ENCODE peak calls at places on chromosomes 12 and 14, in five cellular contexts. U is sigmoid colon, F is stomach, R is prostate gland, Z is HCT116. B is an unnamed sample. For H3K4me1, the result is how much of the 10 kb centered on the place peaks cover.

GRCh38 chr14:91867316-91867988 is at the start of gene TC2N:
- DNase-seq in R (no peak), U (no peak), Z (no peak), F (no peak), B (no peak)

GRCh38 chr14:50360851-50361250 is 35.8 kb downstream of the CDKL1 start:
- DNase-seq in R (no peak), F (no peak), Z (no peak), U (no peak), B (no peak)

GRCh38 chr12:57530396-57531142 is 7.9 kb downstream of the MBD6 start:
- DNase-seq in R (no peak), U (no peak), Z (no peak), F (no peak), B (no peak)

GRCh38 chr14:54976316-54976715 is 50.6 kb downstream of the WDHD1 start:
- DNase-seq in F (no peak), U (no peak), Z (no peak), R (no peak), B (no peak)

GRCh38 chr14:53153702-53154112 is 584 bp upstream of the DDHD1 start:
- DNase-seq in Z (no peak), F (no peak), R (no peak), U (no peak), B (no peak)

GRCh38 chr14:26828741-26829140 is 230.9 kb upstream of the NOVA1 start:
- DNase-seq in U (no peak), F (no peak), R (no peak), Z (no peak), B (no peak)

GRCh38 chr14:70942342-70942706 is 35.1 kb downstream of the PCNX1 start:
- DNase-seq in U (no peak), Z (no peak), R (no peak), F (no peak), B (no peak)

GRCh38 chr12:46771268-46771837 is 54.4 kb downstream of the SLC38A4 start:
- DNase-seq in U (no peak), Z (no peak), R (no peak), F (no peak), B (no peak)

GRCh38 chr14:59591641-59592040 is 15.0 kb upstream of the CCDC175 start:
- DNase-seq in Z (no peak), U (no peak), R (no peak), F (no peak), B (no peak)

GRCh38 chr14:39218171-39218769 is 15.4 kb upstream of the MIA2 start:
- DNase-seq in U (no peak), R (no peak), F (no peak), Z (peak), B (no peak)

GRCh38 chr12:124681779-124682391 is 114.5 kb upstream of the NCOR2 start:
- DNase-seq in F (no peak), U (peak), Z (no peak), R (no peak), B (no peak)

GRCh38 chr12:48388430-48388829 is 37.7 kb upstream of the ZNF641 start:
- DNase-seq in F (no peak), U (no peak), R (no peak), Z (no peak), B (no peak)

GRCh38 chr14:33556382-33557121 is 394.3 kb downstream of the EGLN3 start:
- DNase-seq in U (no peak), Z (no peak), F (no peak), R (no peak), B (no peak)

GRCh38 chr14:90235179-90235976 is 21.0 kb upstream of the PSMC1 start:
- DNase-seq in R (peak), Z (peak), F (peak), U (no peak), B (no peak)

GRCh38 chr14:21454843-21455550 is 926 bp downstream of the CHD8 start:
- DNase-seq in Z (no peak), F (no peak), U (no peak), R (no peak), B (no peak)

GRCh38 chr14:104600141-104600643 is 4.4 kb downstream of the TMEM179 start:
- DNase-seq in F (no peak), Z (no peak), U (no peak), R (no peak), B (no peak)

GRCh38 chr12:53739285-53740129 is 12.3 kb upstream of the CALCOCO1 start:
- DNase-seq in U (no peak), R (no peak), Z (no peak), F (no peak), B (no peak)

GRCh38 chr12:25155031-25155576 is 39.9 kb downstream of the DNAI7 start:
- DNase-seq in U (no peak), R (no peak), Z (peak), F (no peak), B (no peak)

GRCh38 chr14:21044106-21044618 is 2.0 kb downstream of the RNASE7 start:
- DNase-seq in R (no peak), U (no peak), F (no peak), Z (no peak), B (no peak)

GRCh38 chr12:5904969-5905368 is 40.1 kb downstream of the ANO2 start:
- DNase-seq in F (no peak), R (no peak), Z (no peak), U (no peak), B (no peak)

GRCh38 chr12:121326996-121327674 is 25.1 kb downstream of the ANAPC5 start:
- DNase-seq in Z (no peak), R (no peak), F (no peak), U (no peak), B (no peak)

GRCh38 chr12:34404377-34405285 is 382.3 kb downstream of the ALG10 start:
- DNase-seq in U (peak), F (peak), Z (no peak), R (peak), B (peak)

GRCh38 chr14:27995688-27996087 is 770.9 kb upstream of the FOXG1 start:
- DNase-seq in Z (no peak), F (no peak), U (no peak), R (no peak), B (no peak)

GRCh38 chr12:18750087-18750486 is 12.2 kb downstream of the CAPZA3 start:
- DNase-seq in U (no peak), Z (no peak), R (no peak), F (no peak), B (no peak)

GRCh38 chr12:16972923-16973770 is 367.2 kb upstream of the LMO3 start:
- DNase-seq in Z (no peak), R (no peak), F (no peak), U (no peak), B (no peak)

GRCh38 chr12:42568952-42569916 is 20.3 kb downstream of the PRICKLE1 start:
- DNase-seq in Z (peak), F (no peak), R (no peak), U (no peak), B (no peak)

GRCh38 chr12:92571844-92572543 is 130.8 kb upstream of the PLEKHG7 start:
- DNase-seq in U (no peak), Z (no peak), F (no peak), R (no peak), B (no peak)

GRCh38 chr12:10722502-10722904 is 620 bp downstream of the YBX3 start:
- DNase-seq in F (peak), R (no peak), Z (no peak), U (peak), B (peak)

GRCh38 chr12:10719482-10719881 is 3.6 kb downstream of the YBX3 start:
- DNase-seq in F (no peak), Z (no peak), R (peak), U (no peak), B (no peak)

GRCh38 chr12:10720974-10721565 is 2.1 kb downstream of the YBX3 start:
- DNase-seq in R (no peak), F (no peak), U (no peak), Z (no peak), B (no peak)

GRCh38 chr12:10721654-10722501 is 1.2 kb downstream of the YBX3 start:
- DNase-seq in Z (peak), F (peak), R (peak), U (peak), B (peak)

DNA sequence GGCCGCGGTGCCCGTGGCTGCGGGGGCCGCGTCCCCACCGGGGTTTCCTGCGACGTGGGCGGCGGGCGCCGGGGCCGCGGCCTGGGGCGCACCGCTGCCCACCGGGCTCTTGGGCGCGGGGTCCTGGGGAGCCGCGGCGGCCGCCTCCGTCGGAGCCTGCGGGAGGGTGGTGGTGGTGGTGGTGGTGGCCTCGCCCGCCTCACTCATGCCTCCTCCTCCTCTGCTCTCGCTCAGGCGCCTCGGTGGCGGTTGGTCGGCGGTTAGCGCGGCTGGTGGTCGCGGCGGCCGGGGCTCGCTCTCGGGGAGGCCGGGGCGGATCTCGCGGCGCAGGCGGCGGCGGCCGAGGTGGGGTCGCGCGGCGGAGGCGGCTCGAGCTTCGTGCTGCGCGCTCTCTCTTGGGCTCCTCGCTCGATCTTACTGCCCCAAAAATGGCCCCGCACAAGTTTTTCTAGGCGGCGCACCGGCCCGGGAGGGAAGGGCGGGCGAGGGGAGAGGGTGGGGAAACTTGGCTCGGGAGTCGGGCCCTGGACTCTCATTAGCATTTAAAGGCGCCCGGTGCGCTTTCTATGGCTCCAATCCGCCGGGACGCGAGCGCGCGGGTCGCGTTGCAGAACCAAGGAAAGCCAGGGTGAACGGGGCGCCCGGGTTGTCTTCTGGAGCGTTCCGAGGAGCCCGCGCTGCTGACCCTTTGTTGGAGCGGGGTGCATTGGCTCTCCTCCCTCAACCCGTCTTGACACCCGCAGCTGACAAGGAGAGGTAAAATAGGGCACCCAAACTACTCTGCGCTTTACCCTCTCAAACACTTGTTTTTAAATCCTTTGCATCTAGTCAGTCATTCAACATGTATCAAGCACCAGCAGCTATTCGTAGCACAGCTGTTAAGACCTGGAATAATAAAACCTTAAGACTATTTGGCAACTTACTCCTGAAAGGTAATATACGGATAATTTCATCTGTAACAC is at the start of gene YBX3:
- DNase-seq in R (peak), Z (peak), U (peak), F (peak), B (peak)
- TF ChIP-seq POLR2A in R (no peak), Z (peak), U (peak), F (no peak), B (peak)

GRCh38 chr14:63478437-63478852 is 64.7 kb downstream of the PPP2R5E start:
- DNase-seq in F (no peak), Z (no peak), U (no peak), R (no peak), B (no peak)

GRCh38 chr14:63483315-63483714 is 59.9 kb downstream of the PPP2R5E start:
- DNase-seq in U (no peak), Z (no peak), F (no peak), R (no peak), B (no peak)

GRCh38 chr14:63475761-63476160 is 67.4 kb downstream of the PPP2R5E start:
- DNase-seq in R (no peak), F (no peak), U (no peak), Z (no peak), B (no peak)

GRCh38 chr14:63478024-63478423 is 65.2 kb downstream of the PPP2R5E start:
- DNase-seq in F (no peak), R (no peak), U (no peak), Z (no peak), B (no peak)

DNA sequence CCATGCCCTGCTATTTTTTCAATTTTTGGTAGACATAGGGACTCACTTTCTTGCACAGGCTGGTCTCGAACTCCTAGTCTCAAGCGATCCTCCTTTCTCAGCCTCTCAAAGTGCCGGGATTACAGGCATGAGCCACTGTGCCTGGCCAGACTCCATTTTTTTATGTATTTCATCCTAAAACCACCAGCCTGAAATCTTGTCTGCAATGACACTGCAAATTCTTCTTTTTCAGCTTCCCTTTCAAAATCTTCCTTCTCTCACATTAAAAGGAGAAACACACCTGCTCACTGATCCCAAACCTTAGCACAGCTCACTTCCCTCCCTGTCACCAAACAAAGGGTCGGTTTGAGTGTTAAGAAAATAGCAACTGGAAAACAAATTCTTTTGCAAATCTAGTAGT is 62.6 kb downstream of the PPP2R5E start:
- DNase-seq in F (no peak), R (no peak), Z (no peak), U (no peak), B (no peak)
- TF ChIP-seq POLR2AphosphoS5 in F (no peak), R (no peak), Z (no peak), U (no peak), B (no peak)

DNA sequence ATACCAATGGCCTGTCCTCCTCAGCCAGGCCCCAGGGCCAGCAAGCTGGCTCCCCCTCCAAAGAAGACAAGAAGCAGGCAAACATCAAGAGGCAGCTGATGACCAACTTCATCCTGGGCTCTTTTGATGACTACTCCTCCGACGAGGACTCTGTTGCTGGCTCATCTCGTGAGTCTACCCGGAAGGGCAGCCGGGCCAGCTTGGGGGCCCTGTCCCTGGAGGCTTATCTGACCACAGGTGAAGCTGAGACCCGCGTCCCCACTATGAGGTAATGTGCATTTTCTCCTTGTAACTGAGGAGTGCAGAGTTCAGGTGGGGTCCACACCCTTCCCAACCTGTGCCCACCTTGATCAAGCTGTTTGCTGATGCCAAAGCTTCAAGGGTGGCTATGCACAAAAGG is 23.4 kb downstream of the ACACB start:
- DNase-seq in U (peak), F (no peak), R (no peak), Z (no peak), B (no peak)
- H3K4me1 ChIP-seq in U (under half), F (under half), R (under half), Z (under half), B (under half)

GRCh38 chr12:6938353-6939186 is 5.0 kb upstream of the RNU7-1 start:
- DNase-seq in F (no peak), R (no peak), Z (no peak), U (no peak), B (no peak)
- TF ChIP-seq POLR2A in F (no peak), R (no peak), Z (no peak), U (no peak), B (no peak)

GRCh38 chr14:73747386-73748211 is 33.4 kb upstream of the PNMA1 start:
- DNase-seq in U (no peak), R (no peak), F (no peak), Z (no peak), B (no peak)

GRCh38 chr14:73748858-73749357 is 34.7 kb upstream of the PNMA1 start:
- DNase-seq in F (no peak), R (no peak), Z (no peak), U (no peak), B (no peak)

GRCh38 chr14:73745571-73746539 is 31.7 kb upstream of the PNMA1 start:
- DNase-seq in R (no peak), Z (no peak), U (peak), F (no peak), B (no peak)

GRCh38 chr14:73744874-73745529 is 30.8 kb upstream of the PNMA1 start:
- DNase-seq in F (peak), U (peak), R (peak), Z (peak), B (peak)

DNA sequence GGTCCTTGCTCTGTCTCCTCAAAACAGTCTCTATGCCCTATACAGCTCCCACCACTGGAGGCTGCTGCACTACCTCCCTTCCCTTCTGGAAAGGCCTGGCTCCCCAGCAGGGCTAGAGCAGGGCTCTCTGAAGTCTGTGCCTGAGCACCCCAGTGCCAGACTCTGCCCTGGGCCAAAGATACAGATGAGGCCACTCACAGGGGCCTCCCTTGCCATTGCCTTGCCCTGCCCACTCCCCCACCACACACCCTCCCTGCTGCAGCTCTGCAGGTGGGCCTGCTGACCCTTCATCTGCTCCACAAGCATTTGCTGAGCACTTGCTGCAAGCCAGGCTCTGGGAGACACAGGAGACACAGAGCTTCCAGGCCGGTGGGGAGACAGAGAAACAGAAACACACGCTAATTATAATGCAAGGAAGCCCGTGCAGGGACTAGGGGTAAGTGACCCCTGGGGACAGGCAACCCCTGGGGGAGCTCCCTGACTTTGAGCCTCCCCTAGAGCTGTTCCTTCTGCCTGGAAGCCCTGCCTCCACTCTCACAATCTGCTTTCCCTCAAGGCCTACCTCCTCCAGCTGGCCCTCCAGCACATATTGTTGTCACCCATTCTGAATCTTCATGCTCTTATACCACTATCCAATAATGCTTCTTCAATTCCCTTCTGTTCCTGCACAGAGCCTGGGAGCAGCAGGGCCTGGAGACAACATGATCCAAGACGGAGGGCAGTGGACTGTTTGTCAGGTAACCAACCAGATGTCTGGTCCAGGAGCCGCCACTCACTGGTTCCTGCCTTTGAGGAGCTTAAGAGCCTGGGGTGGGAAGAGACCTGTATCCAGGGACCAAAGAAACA is 32.6 kb upstream of the PNMA1 start:
- DNase-seq in R (no peak), Z (no peak), F (no peak), U (peak), B (no peak)
- TF ChIP-seq POLR2AphosphoS5 in R (no peak), Z (no peak), F (no peak), U (no peak), B (no peak)